ENCODE peak calls at places on chromosomes 16 and 17, in nine cellular contexts. Z is ovary, Q is kidney epithelial cell, R is fibroblast of lung, L is body of pancreas, Y is right lobe of liver, C is SK-N-SH, D is lung, P is astrocyte. K is an unnamed sample. For H3K27me3, the result is how much of the 10 kb centered on the place peaks cover.

GRCh38 chr16:11250786-11251524 is 5.0 kb downstream of the SOCS1 start:
- DNase-seq in R (peak), C (no peak), P (no peak), Y (no peak), D (no peak), Z (no peak), L (no peak), Q (no peak), K (no peak)

GRCh38 chr16:81651758-81652718 is 127.1 kb upstream of the PLCG2 start:
- DNase-seq in L (no peak), R (no peak), D (no peak), Q (no peak), P (peak), C (no peak), Y (no peak), Z (peak), K (no peak)

GRCh38 chr17:16301963-16302855 is 51.1 kb downstream of the CENPV start:
- DNase-seq in P (no peak), Z (no peak), Q (no peak), C (no peak), Y (no peak), D (peak), L (no peak), R (peak), K (no peak)

GRCh38 chr17:35546489-35546888 is 9.0 kb upstream of the SLFN12L start:
- DNase-seq in P (no peak), Q (no peak), Y (no peak), Z (no peak), D (no peak), C (no peak), L (no peak), R (no peak), K (no peak)

GRCh38 chr17:82424001-82424862 is 5.8 kb upstream of the OGFOD3 start:
- DNase-seq in Y (no peak), D (no peak), R (peak), L (peak), Z (no peak), Q (no peak), P (peak), C (peak), K (no peak)

GRCh38 chr17:70119961-70120360 is 44.9 kb downstream of the KCNJ16 start:
- DNase-seq in R (peak), C (no peak), D (no peak), P (peak), L (no peak), Y (no peak), Q (no peak), Z (no peak), K (no peak)

GRCh38 chr16:89191033-89191900 is 9.1 kb downstream of the SLC22A31 start:
- DNase-seq in P (no peak), R (no peak), Q (no peak), Z (no peak), D (no peak), C (peak), Y (no peak), L (no peak), K (no peak)

GRCh38 chr17:27326051-27326450 is 32.1 kb downstream of the WSB1 start:
- DNase-seq in Q (no peak), D (no peak), P (no peak), Y (no peak), L (no peak), Z (no peak), C (no peak), R (no peak), K (no peak)

GRCh38 chr17:79085154-79085920 is 10.7 kb downstream of the ENGASE start:
- DNase-seq in Y (no peak), R (no peak), Z (no peak), C (no peak), D (no peak), P (no peak), L (no peak), Q (no peak), K (no peak)

GRCh38 chr17:185445-186138 is 4.1 kb upstream of the DOC2B start:
- DNase-seq in L (no peak), Z (no peak), R (no peak), C (no peak), D (no peak), Y (no peak), P (no peak), Q (no peak), K (no peak)

GRCh38 chr17:8068736-8069586 is 18.6 kb downstream of the ALOX12B start:
- DNase-seq in P (no peak), Q (no peak), Z (no peak), D (peak), L (no peak), Y (no peak), C (no peak), R (no peak), K (no peak)

GRCh38 chr16:89330177-89330856 is 112.8 kb downstream of the ZNF778 start:
- DNase-seq in D (no peak), R (no peak), Q (peak), P (peak), C (no peak), Y (peak), Z (no peak), L (peak), K (no peak)

GRCh38 chr16:9159839-9160550 is 68.6 kb downstream of the HAPSTR1 start:
- DNase-seq in R (peak), Z (no peak), Y (peak), P (peak), L (peak), Q (no peak), C (peak), D (peak), K (no peak)

GRCh38 chr16:61909074-61909473 is 127.2 kb downstream of the CDH8 start:
- DNase-seq in L (no peak), P (peak), Q (no peak), Y (no peak), R (no peak), Z (no peak), D (no peak), C (no peak), K (no peak)

GRCh38 chr17:16942141-16943031 is 29.5 kb downstream of the TNFRSF13B start:
- DNase-seq in Q (no peak), D (no peak), C (no peak), Z (no peak), Y (no peak), P (no peak), R (no peak), L (no peak), K (no peak)

GRCh38 chr16:58031016-58031800 is 5.7 kb downstream of the MMP15 start:
- DNase-seq in C (peak), Q (no peak), L (no peak), P (no peak), Z (no peak), D (peak), Y (peak), R (no peak), K (no peak)

GRCh38 chr17:64214950-64215349 is 48.1 kb downstream of the TEX2 start:
- DNase-seq in Q (no peak), Z (no peak), C (no peak), Y (no peak), R (no peak), P (no peak), L (no peak), D (no peak), K (no peak)

DNA sequence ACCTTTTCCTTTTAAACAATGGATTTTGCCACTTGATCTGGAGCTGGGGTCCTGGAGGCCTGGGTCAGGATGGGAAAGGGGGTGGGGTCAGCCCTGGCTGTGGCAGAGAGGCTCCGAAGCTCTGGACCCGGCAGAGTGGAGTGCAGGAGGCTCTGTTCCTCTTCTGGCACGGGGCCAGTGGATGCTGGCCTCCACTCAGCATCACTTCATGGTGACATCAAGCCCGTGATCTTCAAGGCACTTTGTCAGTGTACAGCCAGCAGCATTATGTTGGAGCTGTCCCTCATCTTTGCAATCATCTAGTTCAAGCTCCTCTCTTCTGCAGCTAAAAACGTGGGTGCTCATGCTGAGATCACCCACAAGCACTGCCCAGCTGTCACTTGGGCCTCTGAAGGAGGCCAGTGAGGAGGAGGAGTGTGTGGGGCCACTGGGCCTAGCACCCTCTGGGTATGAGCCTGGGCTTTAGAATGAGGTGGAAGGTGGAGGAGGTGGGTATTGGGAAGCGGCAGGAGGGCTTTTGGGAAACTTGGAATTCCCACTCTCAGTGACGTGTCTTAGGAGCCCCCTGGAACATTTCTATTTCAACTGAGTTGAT is 45.9 kb upstream of the MGAT5B start:
- DNase-seq in P (no peak), Q (no peak), D (no peak), L (no peak), R (no peak), Z (no peak), C (no peak), Y (no peak), K (no peak)
- H3K4me3 ChIP-seq in P (no peak), Q (no peak), D (no peak), L (no peak), R (no peak), Z (no peak), C (no peak), Y (no peak), K (no peak)

DNA sequence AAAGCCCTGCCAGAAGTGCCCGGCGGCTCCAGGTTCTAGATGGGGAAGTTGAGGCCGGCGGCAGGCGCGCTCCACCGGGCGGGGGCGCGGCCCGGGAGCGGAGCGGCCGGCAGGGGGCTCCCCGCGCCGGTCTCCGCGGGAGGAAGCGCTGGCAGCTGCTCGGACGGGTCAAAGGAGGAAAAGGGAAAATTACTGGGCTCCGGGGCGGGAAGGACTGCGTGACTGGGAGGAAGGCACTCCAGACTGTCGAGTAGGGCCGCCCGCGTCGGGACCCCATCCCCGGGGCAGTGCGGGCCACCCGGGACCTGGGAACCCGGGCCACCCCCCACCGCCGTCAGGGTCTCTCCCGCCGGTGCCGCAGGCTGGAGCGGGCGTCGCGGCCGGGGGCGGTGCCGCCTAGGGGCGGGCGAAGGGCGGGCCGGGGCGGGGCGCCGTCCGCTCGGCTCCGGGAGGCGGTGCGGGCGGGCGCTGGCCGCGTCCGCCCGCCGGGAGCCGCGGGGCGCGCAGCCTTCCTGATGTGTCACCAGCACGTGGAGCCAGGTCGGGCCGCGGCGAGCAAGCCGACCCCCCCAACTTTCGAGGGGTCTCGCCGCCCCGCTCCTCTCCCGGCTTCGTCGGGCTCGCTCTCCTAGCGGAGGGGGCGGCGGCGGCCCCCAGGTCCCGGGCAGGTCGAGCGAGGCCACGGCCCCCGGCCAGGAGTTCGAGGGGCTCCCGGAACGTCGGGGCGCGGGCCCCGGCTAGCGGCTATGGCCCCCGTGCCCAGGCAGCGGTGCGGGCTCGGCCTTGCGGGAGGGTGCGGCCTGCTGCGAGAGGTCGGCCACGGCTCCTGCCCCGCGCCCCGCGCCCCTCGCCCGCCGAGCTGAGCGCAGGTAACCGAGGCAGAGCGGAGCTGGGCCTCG is 167.5 kb downstream of the RAB11FIP4 start:
- DNase-seq in D (peak), L (peak), Y (peak), C (peak), R (peak), Q (no peak), P (peak), Z (peak), K (no peak)
- TF ChIP-seq CTCF in D (peak), L (peak), Y (peak), C (peak), R (peak), Q (peak), P (peak), Z (peak), K (peak)

GRCh38 chr16:68375801-68376536 is 65.2 kb downstream of the PRMT7 start:
- DNase-seq in Z (no peak), P (no peak), D (no peak), L (no peak), R (no peak), Q (no peak), C (no peak), Y (no peak), K (no peak)

GRCh38 chr16:68373528-68374250 is 62.9 kb downstream of the PRMT7 start:
- DNase-seq in Z (no peak), D (no peak), L (no peak), C (no peak), P (no peak), R (no peak), Q (no peak), Y (no peak), K (no peak)

GRCh38 chr16:68376590-68376989 is 65.8 kb downstream of the PRMT7 start:
- DNase-seq in D (no peak), Y (no peak), L (no peak), P (no peak), R (no peak), C (no peak), Z (no peak), Q (no peak), K (no peak)

GRCh38 chr16:68374251-68374805 is 63.5 kb downstream of the PRMT7 start:
- DNase-seq in Z (no peak), D (no peak), C (no peak), Q (no peak), Y (no peak), P (no peak), R (no peak), L (no peak), K (no peak)

DNA sequence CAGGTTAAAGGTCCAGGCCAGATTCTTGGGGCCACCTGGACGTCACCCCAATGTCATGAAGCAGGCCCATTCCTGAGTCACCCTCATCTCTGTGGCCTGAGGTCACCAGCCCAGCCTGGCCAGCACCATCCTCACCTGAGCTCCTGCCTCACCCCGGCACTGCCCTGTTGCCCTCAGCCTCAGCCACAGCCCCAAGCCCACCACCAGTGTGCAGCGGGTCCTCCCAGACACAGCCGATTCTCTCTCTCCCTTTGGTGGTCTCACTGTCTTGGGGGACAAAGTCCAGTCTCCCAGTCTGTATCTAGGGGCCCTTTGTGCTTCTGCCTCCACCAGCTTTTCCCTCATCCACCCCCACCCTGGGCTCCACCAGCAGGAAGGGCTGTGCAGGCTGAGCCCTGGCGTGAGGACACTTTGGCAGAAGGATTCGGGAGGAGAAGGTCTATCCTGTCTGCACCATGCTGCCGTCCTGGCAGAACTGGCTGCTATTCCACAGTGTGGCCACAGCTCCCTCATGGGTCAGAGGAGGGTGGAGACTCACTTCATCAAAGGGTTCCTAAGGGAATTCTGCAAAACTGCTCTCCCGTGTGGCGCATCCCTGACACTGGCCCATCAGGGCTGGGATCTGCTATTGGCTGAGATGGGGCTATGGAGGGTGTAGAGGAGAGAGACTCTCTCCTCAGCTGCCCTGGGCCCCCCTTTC is 64.3 kb downstream of the PRMT7 start:
- DNase-seq in Z (no peak), Q (no peak), C (no peak), Y (no peak), D (no peak), L (no peak), R (no peak), P (no peak), K (no peak)
- H3K27me3 ChIP-seq in Z (under half), Q (under half), C (under half), Y (under half), D (under half), L (under half), R (under half), P (under half), K (under half)

DNA sequence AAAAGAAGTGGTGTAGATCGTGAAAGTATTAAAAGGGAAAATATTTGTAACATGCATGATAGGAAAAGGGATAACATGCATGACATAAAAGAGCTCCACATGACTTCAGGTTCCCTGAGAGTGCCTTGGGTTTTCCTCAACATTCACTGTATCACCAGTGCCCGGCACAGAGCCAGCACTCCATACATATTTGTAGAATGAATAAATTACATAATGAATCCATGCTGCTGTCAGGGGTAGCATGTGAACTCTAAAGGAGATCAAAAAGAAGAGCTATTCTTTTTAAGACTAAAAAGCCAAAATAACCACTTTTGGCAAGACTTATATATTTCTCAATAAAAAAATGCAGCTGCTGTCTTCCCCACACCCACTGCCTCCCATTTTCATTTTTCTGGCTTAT is 2.7 kb upstream of the ZNF594 start:
- DNase-seq in P (no peak), Y (no peak), D (no peak), L (no peak), R (no peak), Q (no peak), Z (no peak), C (no peak), K (no peak)
- H3K4me3 ChIP-seq in P (no peak), Y (no peak), D (no peak), L (no peak), R (no peak), Q (no peak), Z (no peak), C (no peak), K (no peak)

DNA sequence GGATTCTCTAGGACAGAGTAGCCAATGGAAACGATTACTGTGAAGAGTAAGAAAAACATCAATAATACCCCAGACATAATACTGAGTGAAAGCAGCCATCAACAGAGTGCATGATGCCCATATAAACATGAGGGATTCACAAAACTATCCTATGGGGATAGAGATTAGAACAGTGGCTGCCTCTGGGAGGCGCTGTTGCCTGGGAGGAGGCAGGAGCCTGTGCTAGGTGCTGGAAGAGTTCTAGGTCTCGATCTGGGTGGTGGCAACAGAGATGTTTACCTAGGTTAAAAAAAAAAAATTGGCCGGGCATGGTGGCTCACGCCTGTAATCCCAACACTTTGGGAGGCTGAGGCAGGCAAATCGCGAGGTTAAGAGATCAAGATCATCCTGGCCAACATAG is 7.9 kb downstream of the FA2H start:
- DNase-seq in Q (no peak), D (no peak), Y (no peak), C (no peak), R (no peak), L (no peak), P (no peak), Z (no peak), K (no peak)
- TF ChIP-seq CTCF in Q (no peak), D (no peak), Y (no peak), C (peak), R (no peak), L (no peak), P (no peak), Z (no peak), K (no peak)

GRCh38 chr17:29682987-29683386 is 60.3 kb upstream of the CORO6 start:
- DNase-seq in D (no peak), C (peak), Y (no peak), Q (no peak), L (no peak), P (no peak), Z (no peak), R (no peak), K (no peak)

GRCh38 chr17:29686998-29687397 is 64.3 kb upstream of the CORO6 start:
- DNase-seq in Q (no peak), Z (no peak), R (no peak), L (no peak), P (no peak), C (no peak), D (no peak), Y (no peak), K (no peak)

GRCh38 chr17:29682054-29682453 is 59.3 kb upstream of the CORO6 start:
- DNase-seq in L (no peak), Y (no peak), Q (no peak), P (no peak), C (no peak), D (no peak), R (no peak), Z (no peak), K (no peak)

GRCh38 chr17:29687601-29688000 is 64.9 kb upstream of the CORO6 start:
- DNase-seq in Z (no peak), C (no peak), P (no peak), Y (no peak), D (no peak), L (no peak), R (no peak), Q (no peak), K (no peak)

GRCh38 chr17:29683481-29683880 is 60.8 kb upstream of the CORO6 start:
- DNase-seq in C (no peak), P (no peak), Y (no peak), Z (no peak), Q (no peak), R (no peak), L (no peak), D (no peak), K (no peak)
- H3K27me3 ChIP-seq in C (under half), P (under half), Y (under half), Z (under half), Q (under half), R (under half), L (under half), D (under half), K (under half)

GRCh38 chr17:48613862-48614694 is 1.0 kb downstream of the HOXB8 start:
- DNase-seq in R (no peak), Y (no peak), L (no peak), Z (no peak), C (no peak), Q (no peak), P (no peak), D (no peak), K (no peak)
- H3K4me3 ChIP-seq in R (peak), Y (no peak), L (no peak), Z (peak), C (no peak), Q (peak), P (no peak), D (no peak), K (no peak)

GRCh38 chr16:75801307-75801706 is 75.0 kb upstream of the CPHXL start:
- DNase-seq in Q (no peak), C (no peak), D (no peak), Y (no peak), L (no peak), R (peak), P (no peak), Z (no peak), K (no peak)
- TF ChIP-seq CTCF in Q (no peak), C (peak), D (no peak), Y (no peak), L (peak), R (no peak), P (peak), Z (no peak), K (no peak)

DNA sequence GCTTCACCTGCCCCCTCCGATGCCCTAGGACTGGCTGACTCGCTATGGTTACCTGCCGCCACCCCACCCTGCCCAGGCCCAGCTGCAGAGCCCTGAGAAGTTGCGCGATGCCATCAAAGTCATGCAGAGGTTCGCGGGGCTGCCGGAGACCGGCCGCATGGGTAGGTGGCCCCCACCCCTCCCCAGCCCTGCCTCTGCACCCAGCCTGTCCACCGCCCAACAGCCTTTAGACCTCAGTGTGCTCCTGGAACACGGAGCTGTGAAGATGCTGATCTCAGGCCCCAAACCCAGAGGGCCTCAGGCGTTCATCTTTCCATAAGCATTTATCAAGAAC is 993 bp downstream of the MMP25 start:
- DNase-seq in Y (no peak), D (no peak), L (no peak), Q (no peak), C (no peak), R (no peak), Z (no peak), P (no peak), K (no peak)
- H3K27me3 ChIP-seq in Y (under half), D (under half), L (under half), Q (under half), C (half or more), R (under half), Z (under half), P (under half), K (under half)

K was measured in BJ.